ENCODE peak calls at places on chromosomes 11 and 22, in six cellular contexts. One of them, this sample, is unnamed.

GRCh38 chr11:69486773-69487266 is 5.4 kb downstream of the LINC01488 start:
- DNase-seq in kidney: peak; percentile 62
- DNase-seq in osteocyte: no peak
- DNase-seq in body of pancreas: no peak
- DNase-seq in astrocyte of the cerebellum: no peak
- DNase-seq in adrenal gland: no peak
- DNase-seq in this sample: no peak

GRCh38 chr11:68677432-68677831 is 6.9 kb upstream of the GAL start:
- DNase-seq in kidney: no peak
- DNase-seq in osteocyte: no peak
- DNase-seq in body of pancreas: peak; percentile 63
- DNase-seq in astrocyte of the cerebellum: peak; percentile 36
- DNase-seq in adrenal gland: peak; percentile 79
- DNase-seq in this sample: no peak

GRCh38 chr22:47209077-47209514 is 446.6 kb downstream of the TBC1D22A start:
- DNase-seq in kidney: peak; percentile 41
- DNase-seq in osteocyte: no peak
- DNase-seq in body of pancreas: no peak
- DNase-seq in astrocyte of the cerebellum: no peak
- DNase-seq in adrenal gland: peak; percentile 38
- DNase-seq in this sample: peak; percentile 55

GRCh38 chr11:129767827-129768226 is 47.8 kb upstream of the TMEM45B start:
- DNase-seq in kidney: no peak
- DNase-seq in osteocyte: no peak
- DNase-seq in body of pancreas: no peak
- DNase-seq in astrocyte of the cerebellum: no peak
- DNase-seq in adrenal gland: no peak
- DNase-seq in this sample: no peak

GRCh38 chr11:12845739-12846358 is 163.3 kb upstream of the RASSF10 start:
- DNase-seq in kidney: no peak
- DNase-seq in osteocyte: no peak
- DNase-seq in body of pancreas: peak; percentile 89
- DNase-seq in astrocyte of the cerebellum: no peak
- DNase-seq in adrenal gland: no peak
- DNase-seq in this sample: peak; percentile 74

GRCh38 chr22:19520007-19520406 is 4.2 kb downstream of the CLDN5 start:
- DNase-seq in kidney: no peak
- DNase-seq in osteocyte: no peak
- DNase-seq in body of pancreas: no peak
- DNase-seq in astrocyte of the cerebellum: no peak
- DNase-seq in adrenal gland: no peak
- DNase-seq in this sample: peak; percentile 53

GRCh38 chr11:112817376-112817775 is 143.8 kb upstream of the NCAM1 start:
- DNase-seq in kidney: no peak
- DNase-seq in osteocyte: no peak
- DNase-seq in body of pancreas: no peak
- DNase-seq in astrocyte of the cerebellum: no peak
- DNase-seq in adrenal gland: peak; percentile 31
- DNase-seq in this sample: no peak

GRCh38 chr11:36492724-36493304 is 17.3 kb downstream of the TRAF6 start:
- DNase-seq in kidney: no peak
- DNase-seq in osteocyte: no peak
- DNase-seq in body of pancreas: peak; percentile 34
- DNase-seq in astrocyte of the cerebellum: no peak
- DNase-seq in adrenal gland: no peak
- DNase-seq in this sample: no peak

GRCh38 chr11:109698237-109698636 is 276.2 kb downstream of the C11orf87 start:
- DNase-seq in kidney: no peak
- DNase-seq in osteocyte: no peak
- DNase-seq in body of pancreas: no peak
- DNase-seq in astrocyte of the cerebellum: no peak
- DNase-seq in adrenal gland: no peak
- DNase-seq in this sample: no peak

GRCh38 chr22:23894710-23895598 is 771 bp downstream of the MIF start:
- DNase-seq in kidney: peak; percentile 95
- DNase-seq in osteocyte: no peak
- DNase-seq in body of pancreas: peak; percentile 84
- DNase-seq in astrocyte of the cerebellum: peak; percentile 51
- DNase-seq in adrenal gland: peak; percentile 86
- DNase-seq in this sample: peak; percentile 86
- TF ChIP-seq CTCF in kidney: peak; percentile 17
- TF ChIP-seq CTCF in osteocyte: peak; percentile 32
- TF ChIP-seq CTCF in body of pancreas: peak; percentile 57
- TF ChIP-seq CTCF in astrocyte of the cerebellum: peak; percentile 41
- TF ChIP-seq CTCF in adrenal gland: peak; percentile 26
- TF ChIP-seq CTCF in this sample: peak; percentile 67

GRCh38 chr11:78343303-78343702 is 74.3 kb downstream of the GAB2 start:
- DNase-seq in kidney: no peak
- DNase-seq in osteocyte: no peak
- DNase-seq in body of pancreas: no peak
- DNase-seq in astrocyte of the cerebellum: no peak
- DNase-seq in adrenal gland: no peak
- DNase-seq in this sample: no peak

GRCh38 chr11:78341841-78342240 is 75.8 kb downstream of the GAB2 start:
- DNase-seq in kidney: no peak
- DNase-seq in osteocyte: no peak
- DNase-seq in body of pancreas: no peak
- DNase-seq in astrocyte of the cerebellum: no peak
- DNase-seq in adrenal gland: no peak
- DNase-seq in this sample: no peak

GRCh38 chr11:78344114-78344513 is 73.5 kb downstream of the GAB2 start:
- DNase-seq in kidney: no peak
- DNase-seq in osteocyte: no peak
- DNase-seq in body of pancreas: no peak
- DNase-seq in astrocyte of the cerebellum: no peak
- DNase-seq in adrenal gland: no peak
- DNase-seq in this sample: no peak

GRCh38 chr11:78346799-78347198 is 70.8 kb downstream of the GAB2 start:
- DNase-seq in kidney: no peak
- DNase-seq in osteocyte: no peak
- DNase-seq in body of pancreas: no peak
- DNase-seq in astrocyte of the cerebellum: no peak
- DNase-seq in adrenal gland: no peak
- DNase-seq in this sample: no peak

DNA sequence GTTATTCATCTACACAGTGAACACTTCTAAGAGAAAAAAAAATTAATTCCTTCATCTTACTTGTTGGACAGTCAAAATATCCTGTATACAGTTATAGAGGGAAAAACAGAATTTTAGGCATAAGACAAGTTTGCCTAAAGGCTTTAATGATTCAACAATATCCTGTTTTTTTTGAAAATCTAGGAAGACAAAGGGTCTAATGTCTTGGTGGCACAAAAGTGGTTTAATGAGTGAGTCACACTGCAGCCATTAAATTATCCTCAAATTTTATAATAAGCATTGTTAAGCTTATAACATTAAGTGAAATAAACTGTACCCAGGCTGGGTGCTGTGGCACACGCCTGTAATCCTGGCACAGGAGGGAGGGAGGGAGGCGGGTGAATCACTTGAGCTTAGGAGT is 72.9 kb downstream of the GAB2 start:
- DNase-seq in kidney: no peak
- DNase-seq in osteocyte: no peak
- DNase-seq in body of pancreas: no peak
- DNase-seq in astrocyte of the cerebellum: no peak
- DNase-seq in adrenal gland: no peak
- DNase-seq in this sample: no peak
- TF ChIP-seq CTCF in kidney: no peak
- TF ChIP-seq CTCF in osteocyte: no peak
- TF ChIP-seq CTCF in body of pancreas: no peak
- TF ChIP-seq CTCF in astrocyte of the cerebellum: no peak
- TF ChIP-seq CTCF in adrenal gland: no peak
- TF ChIP-seq CTCF in this sample: no peak

DNA sequence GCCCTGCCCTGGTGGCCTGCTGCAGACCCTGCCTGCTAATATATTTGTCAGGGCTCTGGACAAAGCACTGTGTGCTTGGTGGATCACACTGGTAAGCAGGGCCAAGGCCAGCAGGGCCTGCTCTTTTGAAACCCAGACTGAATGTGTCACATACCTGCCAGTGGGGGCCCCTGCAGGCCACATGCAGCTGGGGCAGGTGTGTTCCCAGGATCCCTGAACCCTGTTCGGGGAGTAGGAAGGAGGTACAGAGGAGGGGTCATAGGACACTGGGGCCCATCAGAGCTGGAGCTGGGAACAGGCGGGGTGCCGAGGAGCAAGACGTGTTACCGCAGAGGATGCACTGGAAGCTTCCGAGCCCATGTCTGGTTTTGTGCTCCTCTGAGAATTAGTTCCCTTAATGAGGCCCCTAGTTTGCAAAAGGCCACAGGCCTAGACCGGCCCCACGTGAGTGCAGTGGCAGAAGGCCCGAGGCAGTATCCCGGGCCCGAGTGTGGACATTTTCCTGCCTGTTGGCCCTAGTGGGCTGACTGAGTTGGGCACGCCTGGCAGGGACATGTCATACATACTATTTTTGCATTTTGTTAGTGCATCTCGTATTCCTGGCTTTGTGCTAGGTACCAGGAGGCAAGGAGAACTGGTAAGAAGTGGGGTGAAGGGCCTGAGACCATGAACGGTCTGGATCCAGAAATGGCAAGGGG is 11.2 kb upstream of the ACR start:
- DNase-seq in kidney: peak; percentile 28
- DNase-seq in osteocyte: no peak
- DNase-seq in body of pancreas: no peak
- DNase-seq in astrocyte of the cerebellum: no peak
- DNase-seq in adrenal gland: no peak
- DNase-seq in this sample: no peak
- TF ChIP-seq CTCF in kidney: no peak
- TF ChIP-seq CTCF in osteocyte: no peak
- TF ChIP-seq CTCF in body of pancreas: no peak
- TF ChIP-seq CTCF in astrocyte of the cerebellum: no peak
- TF ChIP-seq CTCF in adrenal gland: no peak
- TF ChIP-seq CTCF in this sample: no peak

GRCh38 chr11:131512228-131512627 is 141.8 kb downstream of the NTM start:
- DNase-seq in kidney: no peak
- DNase-seq in osteocyte: no peak
- DNase-seq in body of pancreas: no peak
- DNase-seq in astrocyte of the cerebellum: no peak
- DNase-seq in adrenal gland: no peak
- DNase-seq in this sample: no peak
- TF ChIP-seq CTCF in kidney: no peak
- TF ChIP-seq CTCF in osteocyte: no peak
- TF ChIP-seq CTCF in body of pancreas: no peak
- TF ChIP-seq CTCF in astrocyte of the cerebellum: no peak
- TF ChIP-seq CTCF in adrenal gland: no peak
- TF ChIP-seq CTCF in this sample: no peak

GRCh38 chr11:73530109-73530508 is 67.8 kb downstream of the FAM168A start:
- DNase-seq in kidney: no peak
- DNase-seq in osteocyte: no peak
- DNase-seq in body of pancreas: no peak
- DNase-seq in astrocyte of the cerebellum: no peak
- DNase-seq in adrenal gland: no peak
- DNase-seq in this sample: no peak
- TF ChIP-seq CTCF in kidney: no peak
- TF ChIP-seq CTCF in osteocyte: peak; percentile 15
- TF ChIP-seq CTCF in body of pancreas: no peak
- TF ChIP-seq CTCF in astrocyte of the cerebellum: peak; percentile 17
- TF ChIP-seq CTCF in adrenal gland: no peak
- TF ChIP-seq CTCF in this sample: peak; percentile 45

DNA sequence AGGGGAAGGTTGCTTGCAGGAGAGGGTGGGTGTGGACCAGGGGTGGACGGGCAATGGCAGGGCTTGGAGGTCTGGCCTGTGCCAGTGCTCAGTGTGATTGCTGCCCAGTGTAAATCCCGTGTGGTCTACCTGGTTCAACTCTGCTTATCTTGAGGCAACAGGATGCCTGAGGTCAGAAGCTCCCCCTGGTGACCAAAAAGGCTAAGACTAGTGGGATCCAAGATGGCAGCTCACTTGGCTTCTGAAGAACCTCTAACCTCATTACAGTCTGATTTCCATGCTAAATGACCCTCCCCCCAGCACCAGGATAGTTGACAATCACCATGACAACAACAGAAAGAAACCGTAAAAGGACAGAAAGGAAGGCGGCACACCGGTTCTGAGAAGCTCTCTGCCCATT is 398.3 kb downstream of the CTTN start:
- DNase-seq in kidney: no peak
- DNase-seq in osteocyte: no peak
- DNase-seq in body of pancreas: no peak
- DNase-seq in astrocyte of the cerebellum: no peak
- DNase-seq in adrenal gland: no peak
- DNase-seq in this sample: no peak
- TF ChIP-seq CTCF in kidney: no peak
- TF ChIP-seq CTCF in osteocyte: no peak
- TF ChIP-seq CTCF in body of pancreas: no peak
- TF ChIP-seq CTCF in astrocyte of the cerebellum: no peak
- TF ChIP-seq CTCF in adrenal gland: no peak
- TF ChIP-seq CTCF in this sample: peak; percentile 55

GRCh38 chr11:73287400-73288101 is 15.4 kb downstream of the P2RY6 start:
- DNase-seq in kidney: peak; percentile 74
- DNase-seq in osteocyte: no peak
- DNase-seq in body of pancreas: no peak
- DNase-seq in astrocyte of the cerebellum: no peak
- DNase-seq in adrenal gland: no peak
- DNase-seq in this sample: no peak

GRCh38 chr11:73290536-73290935 is 17.5 kb upstream of the ARHGEF17 start:
- DNase-seq in kidney: peak; percentile 60
- DNase-seq in osteocyte: no peak
- DNase-seq in body of pancreas: no peak
- DNase-seq in astrocyte of the cerebellum: no peak
- DNase-seq in adrenal gland: no peak
- DNase-seq in this sample: no peak

GRCh38 chr11:73288873-73289707 is 17.0 kb downstream of the P2RY6 start:
- DNase-seq in kidney: peak; percentile 92
- DNase-seq in osteocyte: peak; percentile 94
- DNase-seq in body of pancreas: peak; percentile 69
- DNase-seq in astrocyte of the cerebellum: no peak
- DNase-seq in adrenal gland: peak; percentile 87
- DNase-seq in this sample: no peak

GRCh38 chr11:73286240-73286810 is 14.2 kb downstream of the P2RY6 start:
- DNase-seq in kidney: peak; percentile 33
- DNase-seq in osteocyte: no peak
- DNase-seq in body of pancreas: no peak
- DNase-seq in astrocyte of the cerebellum: no peak
- DNase-seq in adrenal gland: no peak
- DNase-seq in this sample: no peak

GRCh38 chr11:73288197-73288872 is 16.2 kb downstream of the P2RY6 start:
- DNase-seq in kidney: peak; percentile 9
- DNase-seq in osteocyte: no peak
- DNase-seq in body of pancreas: no peak
- DNase-seq in astrocyte of the cerebellum: no peak
- DNase-seq in adrenal gland: no peak
- DNase-seq in this sample: no peak
- TF ChIP-seq CTCF in kidney: no peak
- TF ChIP-seq CTCF in osteocyte: no peak
- TF ChIP-seq CTCF in body of pancreas: no peak
- TF ChIP-seq CTCF in astrocyte of the cerebellum: no peak
- TF ChIP-seq CTCF in adrenal gland: no peak
- TF ChIP-seq CTCF in this sample: no peak

GRCh38 chr11:101844608-101845007 is 70.2 kb upstream of the CEP126 start:
- DNase-seq in kidney: no peak
- DNase-seq in osteocyte: no peak
- DNase-seq in body of pancreas: no peak
- DNase-seq in astrocyte of the cerebellum: no peak
- DNase-seq in adrenal gland: no peak
- DNase-seq in this sample: no peak

GRCh38 chr11:101848262-101848661 is 66.5 kb upstream of the CEP126 start:
- DNase-seq in kidney: no peak
- DNase-seq in osteocyte: no peak
- DNase-seq in body of pancreas: no peak
- DNase-seq in astrocyte of the cerebellum: no peak
- DNase-seq in adrenal gland: no peak
- DNase-seq in this sample: no peak
- TF ChIP-seq CTCF in kidney: peak; percentile 18
- TF ChIP-seq CTCF in osteocyte: peak; percentile 58
- TF ChIP-seq CTCF in body of pancreas: peak; percentile 37
- TF ChIP-seq CTCF in astrocyte of the cerebellum: no peak
- TF ChIP-seq CTCF in adrenal gland: peak; percentile 51
- TF ChIP-seq CTCF in this sample: peak; percentile 80